ENCODE peak calls at places on chromosomes 12 and 14, in ten cellular contexts. T, Z, P, H, O, U, K, C, S and A are unnamed samples.

GRCh38 chr14:85415015-85415712 is 114.8 kb upstream of the FLRT2 start:
- DNase-seq in O (no peak), S (peak; percentile 93), C (no peak), H (peak; percentile 6), Z (no peak), P (peak; percentile 97), U (peak; percentile 85), K (no peak), T (no peak), A (peak; percentile 94)

GRCh38 chr12:121334513-121335343 is 17.5 kb downstream of the ANAPC5 start:
- DNase-seq in Z (peak; percentile 72), S (peak; percentile 84), U (peak; percentile 84), C (peak; percentile 49), H (peak; percentile 69), P (peak; percentile 71), O (no peak), K (no peak), T (no peak), A (peak; percentile 70)

GRCh38 chr12:31874961-31875608 is 84.1 kb upstream of the RESF1 start:
- DNase-seq in H (no peak), S (peak; percentile 18), T (peak; percentile 51), Z (peak; percentile 89), C (peak; percentile 42), P (peak; percentile 72), U (peak; percentile 96), O (no peak), K (peak; percentile 30), A (peak; percentile 39)

GRCh38 chr14:89564291-89564957 is 147.4 kb upstream of the FOXN3 start:
- DNase-seq in H (no peak), S (no peak), O (no peak), U (peak; percentile 80), C (no peak), T (no peak), K (no peak), P (peak; percentile 79), Z (peak; percentile 4), A (no peak)

GRCh38 chr12:75289678-75290200 is 40.4 kb downstream of the CAPS2 start:
- DNase-seq in S (peak; percentile 20), Z (no peak), K (no peak), C (no peak), P (peak; percentile 8), U (peak; percentile 8), H (no peak), T (no peak), O (no peak), A (peak; percentile 27)

GRCh38 chr14:75981826-75982723 is at the start of gene TGFB3:
- DNase-seq in T (peak; percentile 74), K (peak; percentile 60), Z (peak; percentile 81), O (peak; percentile 94), C (peak; percentile 80), H (peak; percentile 74), P (peak; percentile 89), S (peak; percentile 85), U (peak; percentile 85), A (peak; percentile 89)

GRCh38 chr12:21476949-21477348 is 24.5 kb downstream of the RECQL start:
- DNase-seq in P (peak; percentile 16), K (no peak), T (no peak), H (no peak), Z (no peak), C (no peak), O (no peak), U (peak; percentile 38), S (peak; percentile 82), A (peak; percentile 81)

GRCh38 chr12:5260591-5261086 is 171.3 kb upstream of the NTF3 start:
- DNase-seq in K (no peak), T (no peak), U (no peak), H (no peak), O (no peak), S (no peak), P (no peak), Z (no peak), C (no peak), A (no peak)

GRCh38 chr12:57611116-57611809 is at the start of gene ARHGEF25:
- DNase-seq in O (no peak), H (peak; percentile 91), T (no peak), Z (no peak), P (peak; percentile 30), K (no peak), S (peak; percentile 69), C (peak; percentile 32), U (no peak), A (no peak)

GRCh38 chr12:92573104-92573503 is 129.7 kb upstream of the PLEKHG7 start:
- DNase-seq in S (no peak), K (no peak), U (no peak), P (no peak), O (no peak), T (no peak), H (no peak), C (no peak), Z (no peak), A (no peak)

GRCh38 chr14:74684444-74684843 is 28.4 kb downstream of the AREL1 start:
- DNase-seq in T (no peak), H (no peak), K (no peak), O (no peak), Z (peak; percentile 47), U (no peak), C (no peak), S (no peak), P (no peak), A (no peak)

GRCh38 chr12:53591301-53592206 is 34.6 kb downstream of the ATF7 start:
- DNase-seq in S (no peak), O (no peak), Z (no peak), C (no peak), P (peak; percentile 56), K (no peak), U (peak; percentile 36), T (no peak), H (no peak), A (no peak)

GRCh38 chr12:132638541-132639408 is 20.2 kb downstream of the P2RX2 start:
- DNase-seq in K (no peak), S (peak; percentile 18), C (peak; percentile 21), P (peak; percentile 83), U (peak; percentile 73), O (no peak), H (peak; percentile 74), T (no peak), Z (no peak), A (peak; percentile 53)

GRCh38 chr14:22569106-22569748 is 19.8 kb downstream of the DAD1 start:
- DNase-seq in U (no peak), O (no peak), C (no peak), S (no peak), K (no peak), Z (no peak), P (no peak), T (no peak), H (no peak), A (no peak)

GRCh38 chr14:101451166-101451565 is 110.1 kb upstream of the DIO3 start:
- DNase-seq in U (no peak), Z (no peak), O (no peak), C (no peak), S (no peak), P (no peak), T (no peak), H (no peak), K (no peak), A (no peak)

GRCh38 chr12:48946943-48947342 is 10.3 kb downstream of the ARF3 start:
- DNase-seq in T (no peak), S (no peak), K (no peak), U (no peak), P (no peak), Z (no peak), C (no peak), O (no peak), H (no peak), A (no peak)

GRCh38 chr12:42790761-42791151 is 201.2 kb upstream of the PRICKLE1 start:
- DNase-seq in O (no peak), H (no peak), U (peak; percentile 74), Z (no peak), T (no peak), P (no peak), K (no peak), S (peak; percentile 80), C (no peak), A (peak; percentile 57)